ENCODE peak calls at places on chromosome 10, in five cellular contexts. One of them, this sample, is unnamed.
A peak's percentile ranks its signal among the peaks of the same experiment; 100 is the strongest.

GRCh38 chr10:102455893-102456471 is 4.6 kb upstream of the C10orf95 start:
- DNase-seq in neural progenitor cell: no peak
- DNase-seq in MM.1S: no peak
- DNase-seq in PC-3: no peak
- DNase-seq in GM23338: peak; percentile 55
- DNase-seq in this sample: peak; percentile 89

GRCh38 chr10:121154846-121155245 is 303.7 kb downstream of the WDR11 start:
- DNase-seq in neural progenitor cell: no peak
- DNase-seq in GM23338: no peak
- DNase-seq in MM.1S: no peak
- DNase-seq in PC-3: no peak
- DNase-seq in this sample: no peak

GRCh38 chr10:17644485-17644964 is 574 bp downstream of the STAM start:
- DNase-seq in neural progenitor cell: no peak
- DNase-seq in GM23338: peak; percentile 23
- DNase-seq in PC-3: no peak
- DNase-seq in MM.1S: peak; percentile 39
- DNase-seq in this sample: peak; percentile 68

GRCh38 chr10:74738052-74738451 is 88.3 kb upstream of the KAT6B start:
- DNase-seq in neural progenitor cell: no peak
- DNase-seq in MM.1S: peak; percentile 84
- DNase-seq in GM23338: no peak
- DNase-seq in PC-3: peak; percentile 53
- DNase-seq in this sample: no peak

GRCh38 chr10:54800677-54801480 is at the start of gene PCDH15:
- DNase-seq in MM.1S: peak; percentile 88
- DNase-seq in neural progenitor cell: peak; percentile 85
- DNase-seq in GM23338: peak; percentile 80
- DNase-seq in PC-3: peak; percentile 80
- DNase-seq in this sample: peak; percentile 18

GRCh38 chr10:15245530-15245929 is 77.0 kb upstream of the NMT2 start:
- DNase-seq in PC-3: no peak
- DNase-seq in MM.1S: no peak
- DNase-seq in GM23338: peak; percentile 55
- DNase-seq in neural progenitor cell: peak; percentile 59
- DNase-seq in this sample: no peak

GRCh38 chr10:66928791-66929190 is 3.0 kb downstream of the LRRTM3 start:
- DNase-seq in MM.1S: no peak
- DNase-seq in PC-3: peak; percentile 39
- DNase-seq in GM23338: no peak
- DNase-seq in neural progenitor cell: no peak
- DNase-seq in this sample: no peak

GRCh38 chr10:89592539-89592938 is 52.5 kb downstream of the PANK1 start:
- DNase-seq in GM23338: no peak
- DNase-seq in PC-3: no peak
- DNase-seq in MM.1S: no peak
- DNase-seq in neural progenitor cell: no peak
- DNase-seq in this sample: no peak

GRCh38 chr10:84452006-84452405 is 123.6 kb downstream of the CCSER2 start:
- DNase-seq in MM.1S: no peak
- DNase-seq in neural progenitor cell: no peak
- DNase-seq in PC-3: no peak
- DNase-seq in GM23338: peak; percentile 26
- DNase-seq in this sample: peak; percentile 57

GRCh38 chr10:132744839-132745238 is 41.1 kb downstream of the NKX6-2 start:
- DNase-seq in PC-3: no peak
- DNase-seq in GM23338: no peak
- DNase-seq in MM.1S: no peak
- DNase-seq in neural progenitor cell: no peak
- DNase-seq in this sample: no peak

GRCh38 chr10:86160890-86161585 is 205.6 kb downstream of the GRID1 start:
- DNase-seq in GM23338: no peak
- DNase-seq in MM.1S: no peak
- DNase-seq in PC-3: no peak
- DNase-seq in neural progenitor cell: no peak
- DNase-seq in this sample: no peak

GRCh38 chr10:5697342-5697741 is 12.7 kb downstream of the TASOR2 start:
- DNase-seq in MM.1S: no peak
- DNase-seq in GM23338: no peak
- DNase-seq in neural progenitor cell: no peak
- DNase-seq in PC-3: no peak
- DNase-seq in this sample: no peak

GRCh38 chr10:5694573-5694972 is 9.9 kb downstream of the TASOR2 start:
- DNase-seq in GM23338: no peak
- DNase-seq in PC-3: no peak
- DNase-seq in MM.1S: no peak
- DNase-seq in neural progenitor cell: no peak
- DNase-seq in this sample: no peak

GRCh38 chr10:5688587-5688986 is 3.9 kb downstream of the TASOR2 start:
- DNase-seq in neural progenitor cell: no peak
- DNase-seq in MM.1S: no peak
- DNase-seq in GM23338: no peak
- DNase-seq in PC-3: no peak
- DNase-seq in this sample: no peak

GRCh38 chr10:5691786-5692185 is 7.1 kb downstream of the TASOR2 start:
- DNase-seq in MM.1S: no peak
- DNase-seq in PC-3: no peak
- DNase-seq in neural progenitor cell: no peak
- DNase-seq in GM23338: peak; percentile 19
- DNase-seq in this sample: no peak

GRCh38 chr10:5692476-5693358 is 8.1 kb downstream of the TASOR2 start:
- DNase-seq in GM23338: peak; percentile 81
- DNase-seq in PC-3: no peak
- DNase-seq in neural progenitor cell: peak; percentile 80
- DNase-seq in MM.1S: no peak
- DNase-seq in this sample: peak; percentile 64
- H3F3A ChIP-seq in GM23338: no peaks in the 10 kb centered on the region
- H3F3A ChIP-seq in PC-3: no peaks in the 10 kb centered on the region
- H3F3A ChIP-seq in neural progenitor cell: peaks cover 13% of the 10 kb centered on the region
- H3F3A ChIP-seq in MM.1S: no peaks in the 10 kb centered on the region
- H3F3A ChIP-seq in this sample: no peaks in the 10 kb centered on the region

GRCh38 chr10:114034943-114035645 is 8.6 kb upstream of the ADRB1 start:
- DNase-seq in neural progenitor cell: no peak
- DNase-seq in PC-3: no peak
- DNase-seq in MM.1S: peak; percentile 30
- DNase-seq in GM23338: no peak
- DNase-seq in this sample: no peak

GRCh38 chr10:114042895-114043531 is 653 bp upstream of the ADRB1 start:
- DNase-seq in PC-3: no peak
- DNase-seq in neural progenitor cell: peak; percentile 67
- DNase-seq in MM.1S: no peak
- DNase-seq in GM23338: peak; percentile 76
- DNase-seq in this sample: peak; percentile 37

GRCh38 chr10:114043532-114044250 is at the start of gene ADRB1:
- DNase-seq in PC-3: peak; percentile 19
- DNase-seq in MM.1S: peak; percentile 49
- DNase-seq in GM23338: peak; percentile 87
- DNase-seq in neural progenitor cell: peak; percentile 87
- DNase-seq in this sample: peak; percentile 54

GRCh38 chr10:114041166-114041565 is 2.5 kb upstream of the ADRB1 start:
- DNase-seq in GM23338: no peak
- DNase-seq in MM.1S: no peak
- DNase-seq in PC-3: no peak
- DNase-seq in neural progenitor cell: no peak
- DNase-seq in this sample: no peak

DNA sequence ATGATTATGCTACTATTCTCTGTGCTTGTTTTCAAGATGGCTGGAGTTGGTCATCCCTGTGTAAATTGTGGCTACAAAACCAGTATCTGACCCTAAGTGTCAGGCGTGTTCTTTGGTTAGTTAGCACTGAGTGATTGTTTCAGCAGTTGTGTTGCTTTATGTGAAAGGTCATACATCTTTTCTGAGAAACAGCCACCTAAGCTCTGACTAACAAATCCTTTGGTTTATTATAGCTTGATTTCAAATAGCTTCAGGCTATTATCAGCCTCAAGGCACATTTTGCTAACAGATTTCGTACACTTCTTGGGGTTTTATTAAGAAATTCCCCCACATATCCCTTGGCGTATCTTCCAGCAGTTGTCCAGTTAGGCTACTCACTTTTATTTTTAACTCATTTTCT is 4.8 kb upstream of the ADRB1 start:
- DNase-seq in PC-3: peak; percentile 60
- DNase-seq in neural progenitor cell: no peak
- DNase-seq in GM23338: no peak
- DNase-seq in MM.1S: no peak
- DNase-seq in this sample: no peak
- H3F3A ChIP-seq in PC-3: no peaks in the 10 kb centered on the region
- H3F3A ChIP-seq in neural progenitor cell: peaks cover 9% of the 10 kb centered on the region
- H3F3A ChIP-seq in GM23338: no peaks in the 10 kb centered on the region
- H3F3A ChIP-seq in MM.1S: no peaks in the 10 kb centered on the region
- H3F3A ChIP-seq in this sample: no peaks in the 10 kb centered on the region

GRCh38 chr10:4807803-4808507 is 18.1 kb upstream of the AKR1E2 start:
- DNase-seq in neural progenitor cell: no peak
- DNase-seq in GM23338: no peak
- DNase-seq in PC-3: peak; percentile 74
- DNase-seq in MM.1S: peak; percentile 52
- DNase-seq in this sample: peak; percentile 89
- H3F3A ChIP-seq in neural progenitor cell: no peaks in the 10 kb centered on the region
- H3F3A ChIP-seq in GM23338: no peaks in the 10 kb centered on the region
- H3F3A ChIP-seq in PC-3: no peaks in the 10 kb centered on the region
- H3F3A ChIP-seq in MM.1S: peaks cover 18% of the 10 kb centered on the region
- H3F3A ChIP-seq in this sample: peaks cover 38% of the 10 kb centered on the region

DNA sequence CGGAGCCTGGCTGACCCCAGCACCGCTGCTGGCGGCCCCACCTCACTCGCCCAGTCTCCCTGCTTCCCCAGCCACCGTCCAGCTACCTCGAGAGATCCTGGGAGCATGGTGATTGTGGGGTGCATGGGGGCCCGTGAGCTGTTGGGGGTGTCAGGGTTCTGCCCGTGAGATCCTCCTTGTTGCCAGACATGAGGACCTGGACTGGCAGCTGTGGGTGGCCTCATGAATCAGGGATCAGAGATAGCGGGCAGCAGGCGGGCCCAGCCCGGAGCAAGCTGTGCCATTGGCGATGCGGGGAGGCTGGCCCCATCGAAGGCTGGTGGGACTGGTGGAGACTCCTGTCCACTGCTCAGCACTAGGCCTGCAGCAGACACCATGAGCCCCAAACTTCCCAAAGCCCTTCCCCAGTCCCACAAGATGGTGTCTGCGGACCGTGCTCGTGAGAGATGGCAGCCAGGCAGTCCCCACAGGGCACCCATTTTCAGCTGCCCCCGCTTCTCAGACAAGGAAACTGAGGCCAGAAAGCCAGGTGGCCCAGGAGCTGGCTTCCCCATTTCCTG is 75.6 kb downstream of the LHPP start:
- DNase-seq in PC-3: no peak
- DNase-seq in GM23338: no peak
- DNase-seq in MM.1S: no peak
- DNase-seq in neural progenitor cell: no peak
- DNase-seq in this sample: no peak
- H3F3A ChIP-seq in PC-3: no peaks in the 10 kb centered on the region
- H3F3A ChIP-seq in GM23338: peaks cover 5% of the 10 kb centered on the region
- H3F3A ChIP-seq in MM.1S: no peaks in the 10 kb centered on the region
- H3F3A ChIP-seq in neural progenitor cell: no peaks in the 10 kb centered on the region
- H3F3A ChIP-seq in this sample: no peaks in the 10 kb centered on the region

GRCh38 chr10:93462371-93462770 is 19.8 kb downstream of the MYOF start:
- DNase-seq in neural progenitor cell: no peak
- DNase-seq in MM.1S: no peak
- DNase-seq in PC-3: no peak
- DNase-seq in GM23338: no peak
- DNase-seq in this sample: peak; percentile 34
- H3F3A ChIP-seq in neural progenitor cell: no peaks in the 10 kb centered on the region
- H3F3A ChIP-seq in MM.1S: no peaks in the 10 kb centered on the region
- H3F3A ChIP-seq in PC-3: peaks cover 18% of the 10 kb centered on the region
- H3F3A ChIP-seq in GM23338: no peaks in the 10 kb centered on the region
- H3F3A ChIP-seq in this sample: peaks cover 83% of the 10 kb centered on the region

This sample was measured in GM23248.